ENCODE peak calls at places on chromosomes 3 and 15, in four cellular contexts. N, X, R and M are unnamed samples.

GRCh38 chr15:51186846-51187340 is 92.2 kb upstream of the TNFAIP8L3 start:
- DNase-seq in N (no peak), X (no peak), R (no peak), M (no peak)

GRCh38 chr3:20215636-20216035 is 29.6 kb upstream of the SGO1 start:
- DNase-seq in N (no peak), X (no peak), R (no peak), M (no peak)

GRCh38 chr15:51368751-51369450 is 27.4 kb downstream of the GLDN start:
- DNase-seq in N (no peak), X (peak), R (no peak), M (no peak)

GRCh38 chr15:40217166-40217785 is 21.6 kb upstream of the PAK6 start:
- DNase-seq in N (peak), X (peak), R (peak), M (no peak)

GRCh38 chr15:101615986-101616848 is 36.0 kb downstream of the TM2D3 start:
- DNase-seq in N (peak), X (peak), R (peak), M (peak)

GRCh38 chr3:175605851-175606250 is 746.7 kb downstream of the NAALADL2 start:
- DNase-seq in N (no peak), X (no peak), R (no peak), M (no peak)

GRCh38 chr15:79089331-79089889 is 1.2 kb downstream of the RASGRF1 start:
- DNase-seq in N (no peak), X (no peak), R (no peak), M (no peak)

GRCh38 chr15:51181905-51182304 is 87.2 kb upstream of the TNFAIP8L3 start:
- DNase-seq in N (no peak), X (no peak), R (no peak), M (peak)

GRCh38 chr15:100131321-100132224 is 210.2 kb downstream of the ADAMTS17 start:
- DNase-seq in N (no peak), X (peak), R (no peak), M (peak)

GRCh38 chr3:117036259-117036799 is 326.8 kb downstream of the TUSC7 start:
- DNase-seq in N (no peak), X (peak), R (peak), M (no peak)

GRCh38 chr3:58049143-58049785 is 41.0 kb downstream of the FLNB start:
- DNase-seq in N (peak), X (peak), R (peak), M (no peak)

GRCh38 chr3:108153451-108153981 is 62.7 kb upstream of the CD47 start:
- DNase-seq in N (peak), X (peak), R (no peak), M (peak)

GRCh38 chr3:160810360-160810759 is 54.3 kb downstream of the PPM1L start:
- DNase-seq in N (no peak), X (peak), R (no peak), M (peak)

GRCh38 chr15:72118400-72118978 is at the start of gene SENP8:
- DNase-seq in N (no peak), X (no peak), R (no peak), M (no peak)

GRCh38 chr3:139388961-139389551 is 391 bp downstream of the COPB2 start:
- DNase-seq in N (no peak), X (no peak), R (no peak), M (no peak)

GRCh38 chr15:31328999-31329639 is 2.5 kb downstream of the KLF13 start:
- DNase-seq in N (peak), X (no peak), R (no peak), M (no peak)

GRCh38 chr3:112365035-112365434 is 32.1 kb downstream of the CD200 start:
- DNase-seq in N (no peak), X (no peak), R (no peak), M (no peak)

GRCh38 chr3:44995142-44995770 is 19.2 kb downstream of the EXOSC7 start:
- DNase-seq in N (no peak), X (peak), R (no peak), M (peak)

GRCh38 chr3:184693011-184693975 is 18.6 kb downstream of the MAGEF1 start:
- DNase-seq in N (no peak), X (no peak), R (no peak), M (no peak)

GRCh38 chr3:98240133-98240532 is 23.9 kb upstream of the OR5H6 start:
- DNase-seq in N (no peak), X (no peak), R (no peak), M (no peak)

GRCh38 chr15:58643996-58644395 is 105.5 kb downstream of the ADAM10 start:
- DNase-seq in N (no peak), X (no peak), R (no peak), M (no peak)

GRCh38 chr3:177371903-177372302 is 174.6 kb upstream of the TBL1XR1 start:
- DNase-seq in N (no peak), X (no peak), R (no peak), M (no peak)

GRCh38 chr3:79767953-79768282 is at the start of gene ROBO1:
- DNase-seq in N (no peak), X (no peak), R (no peak), M (no peak)

GRCh38 chr3:79769234-79769633 is 1.4 kb upstream of the ROBO1 start:
- DNase-seq in N (no peak), X (no peak), R (no peak), M (no peak)

GRCh38 chr3:79767194-79767952 is 425 bp downstream of the ROBO1 start:
- DNase-seq in N (no peak), X (no peak), R (no peak), M (no peak)

GRCh38 chr3:79766474-79767193 is 1.2 kb downstream of the ROBO1 start:
- DNase-seq in N (no peak), X (no peak), R (no peak), M (no peak)

DNA sequence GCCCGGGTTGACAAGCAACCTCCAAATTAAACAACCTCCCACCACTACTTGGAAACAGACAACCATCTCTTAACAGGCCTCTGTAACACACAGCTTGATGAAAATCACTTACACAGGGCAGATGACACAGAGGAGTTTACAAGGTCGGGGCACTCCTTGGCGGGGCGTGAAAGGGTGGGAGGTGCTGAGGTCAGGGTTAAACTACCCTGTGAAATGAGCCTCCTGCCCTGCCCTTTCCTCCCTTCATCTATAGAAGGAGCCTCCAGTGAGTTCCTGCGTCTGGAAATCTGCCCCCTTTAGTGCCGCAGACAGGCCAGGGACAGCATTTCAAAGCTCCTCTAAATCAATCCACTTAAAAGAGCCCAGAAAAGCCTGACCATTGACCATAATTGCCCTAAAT is 1.9 kb downstream of the ROBO1 start:
- DNase-seq in N (no peak), X (no peak), R (no peak), M (no peak)
- H3K4me3 ChIP-seq in N (no peak), X (no peak), R (no peak), M (no peak)

DNA sequence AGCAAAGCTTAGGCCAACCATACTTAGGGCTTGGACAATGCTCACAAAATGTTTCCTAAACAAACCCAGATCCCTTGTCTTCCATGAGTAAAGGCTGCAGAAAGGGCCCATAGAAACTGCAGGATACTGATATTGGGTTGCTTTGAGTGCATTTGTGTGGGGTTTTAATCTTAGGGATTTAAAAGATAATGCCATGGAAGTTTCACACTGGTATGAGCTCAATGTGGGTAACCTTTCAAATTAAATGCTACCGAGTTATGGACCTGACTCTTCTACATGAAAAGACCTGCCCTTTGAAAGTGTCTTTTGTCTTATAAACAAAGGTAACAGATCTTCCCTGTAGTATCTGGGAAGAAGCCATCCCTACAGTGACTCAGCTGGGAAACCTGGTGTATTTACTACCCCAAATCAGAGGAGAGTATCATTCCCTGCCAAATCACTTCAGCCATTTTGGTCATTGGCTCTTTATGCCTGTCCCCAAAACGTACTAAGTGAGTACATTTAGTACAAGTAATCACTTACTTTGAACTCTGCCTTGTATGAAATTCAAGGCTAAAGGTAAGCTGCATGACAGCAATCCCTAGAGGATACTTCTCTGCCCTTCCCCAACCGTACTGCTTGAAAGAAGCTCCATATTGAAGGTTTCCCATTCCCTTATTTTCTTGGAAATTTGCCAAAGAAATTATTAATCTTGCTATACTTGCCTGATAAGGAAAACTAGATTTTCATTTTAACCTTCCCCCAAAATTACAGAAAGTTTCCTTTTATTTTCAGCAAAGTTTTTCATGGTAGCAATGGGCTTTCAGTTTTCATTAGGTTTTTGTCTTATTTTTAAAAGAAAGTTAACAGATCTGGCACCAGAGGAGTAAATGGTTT is 7.2 kb downstream of the TM4SF1 start:
- DNase-seq in N (no peak), X (no peak), R (no peak), M (no peak)
- H3K4me3 ChIP-seq in N (no peak), X (no peak), R (no peak), M (no peak)

GRCh38 chr3:122063908-122064307 is 8.7 kb downstream of the CD86 start:
- DNase-seq in N (no peak), X (no peak), R (no peak), M (no peak)

GRCh38 chr3:122066331-122067213 is 11.4 kb downstream of the CD86 start:
- DNase-seq in N (no peak), X (no peak), R (no peak), M (no peak)

GRCh38 chr3:122067588-122068240 is 12.6 kb downstream of the CD86 start:
- DNase-seq in N (no peak), X (no peak), R (no peak), M (no peak)

GRCh38 chr3:122064318-122064717 is 9.2 kb downstream of the CD86 start:
- DNase-seq in N (no peak), X (no peak), R (no peak), M (no peak)

DNA sequence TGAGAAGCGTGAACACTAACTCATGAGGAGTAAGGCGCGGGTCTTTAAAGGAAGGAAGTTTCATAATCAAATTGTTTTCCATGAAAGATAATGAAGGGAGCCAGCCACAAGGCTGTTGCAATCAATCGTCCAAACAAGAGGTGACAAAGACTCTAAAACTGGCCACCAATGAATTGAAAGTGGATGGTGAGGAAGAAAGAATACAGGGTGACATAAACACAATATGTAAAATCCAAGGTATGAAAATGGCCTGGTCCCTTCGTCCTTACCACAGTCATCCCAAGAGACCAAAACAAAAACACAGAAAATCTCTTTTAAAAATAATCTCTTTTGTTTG is 12.0 kb downstream of the CD86 start:
- DNase-seq in N (no peak), X (no peak), R (no peak), M (no peak)
- H3K4me3 ChIP-seq in N (no peak), X (no peak), R (no peak), M (no peak)

GRCh38 chr3:10223676-10224639 is 24.3 kb upstream of the TATDN2 start:
- DNase-seq in N (no peak), X (no peak), R (no peak), M (no peak)
- H3K4me3 ChIP-seq in N (no peak), X (no peak), R (no peak), M (no peak)